ENCODE peak calls at places on chromosome 20, in five cellular contexts. Y is fibroblast of the conjunctiva, R is DMS79, H is fibroblast of villous mesenchyme, K is ureter. S is an unnamed sample.

GRCh38 chr20:37205130-37205529 is 25.8 kb upstream of the MROH8 start:
- DNase-seq in H (no peak), Y (no peak), K (no peak), R (no peak), S (no peak)

GRCh38 chr20:24863356-24863755 is 85.7 kb upstream of the CST7 start:
- DNase-seq in Y (peak), H (peak), R (no peak), K (no peak), S (no peak)

GRCh38 chr20:51413753-51414323 is 128.7 kb downstream of the NFATC2 start:
- DNase-seq in K (no peak), H (no peak), R (no peak), Y (no peak), S (no peak)

GRCh38 chr20:36234771-36235320 is 1.4 kb upstream of the AAR2 start:
- DNase-seq in R (no peak), H (no peak), K (no peak), Y (no peak), S (no peak)

GRCh38 chr20:59628171-59628570 is 23.8 kb downstream of the PHACTR3 start:
- DNase-seq in H (no peak), R (no peak), K (no peak), Y (no peak), S (no peak)

GRCh38 chr20:25532015-25532751 is 53.1 kb downstream of the NINL start:
- DNase-seq in H (no peak), R (no peak), K (no peak), Y (no peak), S (no peak)

GRCh38 chr20:15706719-15707118 is 866.5 kb downstream of the KIF16B start:
- DNase-seq in R (no peak), H (no peak), Y (no peak), K (no peak), S (no peak)

GRCh38 chr20:8082025-8082424 is 50.0 kb upstream of the PLCB1 start:
- DNase-seq in R (no peak), K (no peak), H (peak), Y (no peak), S (no peak)

GRCh38 chr20:19274412-19275015 is 62.1 kb downstream of the SLC24A3 start:
- DNase-seq in K (no peak), Y (no peak), R (no peak), H (no peak), S (no peak)

GRCh38 chr20:48879609-48880008 is 41.9 kb upstream of the ARFGEF2 start:
- DNase-seq in K (no peak), R (no peak), Y (no peak), H (no peak), S (peak)

GRCh38 chr20:37527638-37528441 is at the start of gene BLCAP:
- DNase-seq in Y (peak), K (peak), H (peak), R (peak), S (peak)

GRCh38 chr20:59459586-59459985 is 144.8 kb upstream of the PHACTR3 start:
- DNase-seq in R (no peak), Y (no peak), K (no peak), H (no peak), S (no peak)

GRCh38 chr20:24965065-24965919 is 16.2 kb downstream of the CST7 start:
- DNase-seq in Y (no peak), H (no peak), R (no peak), K (no peak), S (no peak)

GRCh38 chr20:8209061-8209460 is 77.0 kb downstream of the PLCB1 start:
- DNase-seq in Y (no peak), K (no peak), H (peak), R (no peak), S (no peak)

GRCh38 chr20:24004470-24004869 is 15.9 kb upstream of the GGTLC1 start:
- DNase-seq in H (no peak), R (no peak), K (no peak), Y (no peak), S (no peak)

GRCh38 chr20:3659492-3660261 is 3.5 kb downstream of the GFRA4 start:
- DNase-seq in H (no peak), Y (no peak), K (no peak), R (no peak), S (no peak)

GRCh38 chr20:1711826-1712601 is 54.4 kb upstream of the SIRPG start:
- DNase-seq in R (no peak), H (peak), Y (no peak), K (no peak), S (no peak)

GRCh38 chr20:34579191-34579661 is 20.7 kb downstream of the MAP1LC3A start:
- DNase-seq in K (peak), Y (peak), H (peak), R (no peak), S (no peak)

GRCh38 chr20:2108987-2109386 is 7.4 kb downstream of the STK35 start:
- DNase-seq in R (no peak), K (no peak), H (peak), Y (no peak), S (no peak)

GRCh38 chr20:45500022-45500421 is 15.4 kb downstream of the SPINT3 start:
- DNase-seq in H (no peak), Y (no peak), K (no peak), R (no peak), S (no peak)

GRCh38 chr20:51195419-51195901 is 172.6 kb upstream of the KCNG1 start:
- DNase-seq in Y (no peak), H (peak), K (no peak), R (no peak), S (no peak)

GRCh38 chr20:50333856-50334255 is 143.2 kb downstream of the CEBPB start:
- DNase-seq in H (peak), R (no peak), Y (peak), K (no peak), S (no peak)

GRCh38 chr20:4320284-4320683 is 304.9 kb upstream of the RNF24 start:
- DNase-seq in Y (no peak), H (no peak), K (no peak), R (no peak), S (no peak)

GRCh38 chr20:58598271-58599015 is 52.6 kb upstream of the STX16 start:
- DNase-seq in R (no peak), Y (peak), K (peak), H (peak), S (no peak)

GRCh38 chr20:58753929-58754551 is 61.4 kb downstream of the NPEPL1 start:
- DNase-seq in Y (no peak), R (no peak), H (no peak), K (peak), S (no peak)